ENCODE peak calls at places on chromosome 22, in four cellular contexts. One of them, this sample, is unnamed.

GRCh38 chr22:48178536-48178935 is 1416.1 kb downstream of the TBC1D22A start:
- DNase-seq in T follicular helper cell: no peak
- DNase-seq in DMS153: no peak
- DNase-seq in spleen: no peak
- DNase-seq in this sample: no peak

GRCh38 chr22:20604776-20605221 is 97.4 kb downstream of the MED15 start:
- DNase-seq in spleen: no peak
- DNase-seq in T follicular helper cell: no peak
- DNase-seq in DMS153: no peak
- DNase-seq in this sample: no peak

GRCh38 chr22:35089139-35089538 is 23.2 kb downstream of the ISX start:
- DNase-seq in T follicular helper cell: no peak
- DNase-seq in spleen: no peak
- DNase-seq in DMS153: no peak
- DNase-seq in this sample: no peak

GRCh38 chr22:24380220-24381218 is 46.9 kb upstream of the ADORA2A start:
- DNase-seq in spleen: no peak
- DNase-seq in DMS153: no peak
- DNase-seq in T follicular helper cell: no peak
- DNase-seq in this sample: no peak

GRCh38 chr22:45584621-45585436 is 82.1 kb downstream of the FBLN1 start:
- DNase-seq in T follicular helper cell: no peak
- DNase-seq in spleen: peak
- DNase-seq in DMS153: no peak
- DNase-seq in this sample: no peak

GRCh38 chr22:25702571-25703167 is 39.3 kb upstream of the MYO18B start:
- DNase-seq in T follicular helper cell: no peak
- DNase-seq in DMS153: no peak
- DNase-seq in spleen: no peak
- DNase-seq in this sample: no peak

GRCh38 chr22:38397189-38398097 is 57.6 kb downstream of the KCNJ4 start:
- DNase-seq in T follicular helper cell: peak
- DNase-seq in DMS153: no peak
- DNase-seq in spleen: peak
- DNase-seq in this sample: no peak

GRCh38 chr22:17910561-17911311 is 113.6 kb downstream of the MICAL3 start:
- DNase-seq in DMS153: no peak
- DNase-seq in spleen: peak
- DNase-seq in T follicular helper cell: no peak
- DNase-seq in this sample: no peak

GRCh38 chr22:37462426-37462825 is 23.8 kb downstream of the MFNG start:
- DNase-seq in spleen: no peak
- DNase-seq in DMS153: no peak
- DNase-seq in T follicular helper cell: no peak
- DNase-seq in this sample: no peak

This sample was measured in DMS79.